ENCODE peak calls at places on chromosomes 16 and 17, in ten cellular contexts. One of them, this sample, is unnamed.

GRCh38 chr17:19305761-19306159 is 56.8 kb downstream of the B9D1 start:
- DNase-seq in stimulated activated CD8-positive, alpha-beta memory T cell treated with anti-CD3 and anti-CD28 coated beads, Interleukin-2, amount 100 ng/mL, for 1 hour: no peak
- DNase-seq in CD4-positive, alpha-beta T cell: no peak
- DNase-seq in iris pigment epithelial cell: no peak
- DNase-seq in transverse colon: no peak
- DNase-seq in NAMALWA: peak
- DNase-seq in HFFc6: no peak
- DNase-seq in NCI-H748 treated with DMSO at 0.1 percent for 48 hours: no peak
- DNase-seq in GM04503: no peak
- DNase-seq in heart left ventricle: no peak
- DNase-seq in this sample: no peak

GRCh38 chr17:41697122-41697962 is 8.7 kb downstream of the EIF1 start:
- DNase-seq in stimulated activated CD8-positive, alpha-beta memory T cell treated with anti-CD3 and anti-CD28 coated beads, Interleukin-2, amount 100 ng/mL, for 1 hour: no peak
- DNase-seq in CD4-positive, alpha-beta T cell: no peak
- DNase-seq in iris pigment epithelial cell: peak
- DNase-seq in transverse colon: peak
- DNase-seq in NAMALWA: peak
- DNase-seq in HFFc6: no peak
- DNase-seq in NCI-H748 treated with DMSO at 0.1 percent for 48 hours: no peak
- DNase-seq in GM04503: peak
- DNase-seq in heart left ventricle: peak
- DNase-seq in this sample: peak

GRCh38 chr16:49833796-49834195 is 22.1 kb downstream of the ZNF423 start:
- DNase-seq in stimulated activated CD8-positive, alpha-beta memory T cell treated with anti-CD3 and anti-CD28 coated beads, Interleukin-2, amount 100 ng/mL, for 1 hour: no peak
- DNase-seq in CD4-positive, alpha-beta T cell: no peak
- DNase-seq in iris pigment epithelial cell: no peak
- DNase-seq in transverse colon: no peak
- DNase-seq in NAMALWA: no peak
- DNase-seq in HFFc6: no peak
- DNase-seq in NCI-H748 treated with DMSO at 0.1 percent for 48 hours: no peak
- DNase-seq in GM04503: no peak
- DNase-seq in heart left ventricle: no peak
- DNase-seq in this sample: no peak

GRCh38 chr17:21357696-21358095 is 18.5 kb upstream of the KCNJ12 start:
- DNase-seq in stimulated activated CD8-positive, alpha-beta memory T cell treated with anti-CD3 and anti-CD28 coated beads, Interleukin-2, amount 100 ng/mL, for 1 hour: no peak
- DNase-seq in CD4-positive, alpha-beta T cell: no peak
- DNase-seq in iris pigment epithelial cell: no peak
- DNase-seq in transverse colon: no peak
- DNase-seq in NAMALWA: no peak
- DNase-seq in HFFc6: no peak
- DNase-seq in NCI-H748 treated with DMSO at 0.1 percent for 48 hours: no peak
- DNase-seq in GM04503: no peak
- DNase-seq in heart left ventricle: no peak
- DNase-seq in this sample: no peak

GRCh38 chr17:16977932-16978331 is 6.0 kb upstream of the TNFRSF13B start:
- DNase-seq in stimulated activated CD8-positive, alpha-beta memory T cell treated with anti-CD3 and anti-CD28 coated beads, Interleukin-2, amount 100 ng/mL, for 1 hour: no peak
- DNase-seq in CD4-positive, alpha-beta T cell: no peak
- DNase-seq in iris pigment epithelial cell: peak
- DNase-seq in transverse colon: no peak
- DNase-seq in NAMALWA: no peak
- DNase-seq in HFFc6: peak
- DNase-seq in NCI-H748 treated with DMSO at 0.1 percent for 48 hours: no peak
- DNase-seq in GM04503: no peak
- DNase-seq in heart left ventricle: no peak
- DNase-seq in this sample: no peak

GRCh38 chr16:72203401-72203800 is 31.4 kb upstream of the PMFBP1 start:
- DNase-seq in stimulated activated CD8-positive, alpha-beta memory T cell treated with anti-CD3 and anti-CD28 coated beads, Interleukin-2, amount 100 ng/mL, for 1 hour: no peak
- DNase-seq in CD4-positive, alpha-beta T cell: no peak
- DNase-seq in iris pigment epithelial cell: peak
- DNase-seq in transverse colon: peak
- DNase-seq in NAMALWA: peak
- DNase-seq in HFFc6: peak
- DNase-seq in NCI-H748 treated with DMSO at 0.1 percent for 48 hours: no peak
- DNase-seq in GM04503: no peak
- DNase-seq in heart left ventricle: peak
- DNase-seq in this sample: no peak

GRCh38 chr17:79748296-79749099 is 17.8 kb downstream of the ENPP7 start:
- DNase-seq in stimulated activated CD8-positive, alpha-beta memory T cell treated with anti-CD3 and anti-CD28 coated beads, Interleukin-2, amount 100 ng/mL, for 1 hour: no peak
- DNase-seq in CD4-positive, alpha-beta T cell: no peak
- DNase-seq in iris pigment epithelial cell: no peak
- DNase-seq in transverse colon: no peak
- DNase-seq in NAMALWA: no peak
- DNase-seq in HFFc6: no peak
- DNase-seq in NCI-H748 treated with DMSO at 0.1 percent for 48 hours: no peak
- DNase-seq in GM04503: no peak
- DNase-seq in heart left ventricle: no peak
- DNase-seq in this sample: no peak

GRCh38 chr16:11597737-11598136 is 11.0 kb upstream of the LITAF start:
- DNase-seq in stimulated activated CD8-positive, alpha-beta memory T cell treated with anti-CD3 and anti-CD28 coated beads, Interleukin-2, amount 100 ng/mL, for 1 hour: no peak
- DNase-seq in CD4-positive, alpha-beta T cell: no peak
- DNase-seq in iris pigment epithelial cell: no peak
- DNase-seq in transverse colon: no peak
- DNase-seq in NAMALWA: no peak
- DNase-seq in HFFc6: no peak
- DNase-seq in NCI-H748 treated with DMSO at 0.1 percent for 48 hours: no peak
- DNase-seq in GM04503: no peak
- DNase-seq in heart left ventricle: no peak
- DNase-seq in this sample: peak

GRCh38 chr17:59893617-59894100 is 738 bp downstream of the RPS6KB1 start:
- DNase-seq in stimulated activated CD8-positive, alpha-beta memory T cell treated with anti-CD3 and anti-CD28 coated beads, Interleukin-2, amount 100 ng/mL, for 1 hour: no peak
- DNase-seq in CD4-positive, alpha-beta T cell: no peak
- DNase-seq in iris pigment epithelial cell: peak
- DNase-seq in transverse colon: no peak
- DNase-seq in NAMALWA: peak
- DNase-seq in HFFc6: peak
- DNase-seq in NCI-H748 treated with DMSO at 0.1 percent for 48 hours: no peak
- DNase-seq in GM04503: no peak
- DNase-seq in heart left ventricle: peak
- DNase-seq in this sample: no peak

GRCh38 chr17:16987830-16988601 is 16.1 kb upstream of the TNFRSF13B start:
- DNase-seq in stimulated activated CD8-positive, alpha-beta memory T cell treated with anti-CD3 and anti-CD28 coated beads, Interleukin-2, amount 100 ng/mL, for 1 hour: peak
- DNase-seq in CD4-positive, alpha-beta T cell: peak
- DNase-seq in iris pigment epithelial cell: peak
- DNase-seq in transverse colon: peak
- DNase-seq in NAMALWA: peak
- DNase-seq in HFFc6: peak
- DNase-seq in NCI-H748 treated with DMSO at 0.1 percent for 48 hours: no peak
- DNase-seq in GM04503: peak
- DNase-seq in heart left ventricle: peak
- DNase-seq in this sample: peak

GRCh38 chr17:79837888-79838540 is 1.2 kb downstream of the CBX4 start:
- DNase-seq in stimulated activated CD8-positive, alpha-beta memory T cell treated with anti-CD3 and anti-CD28 coated beads, Interleukin-2, amount 100 ng/mL, for 1 hour: no peak
- DNase-seq in CD4-positive, alpha-beta T cell: no peak
- DNase-seq in iris pigment epithelial cell: no peak
- DNase-seq in transverse colon: peak
- DNase-seq in NAMALWA: peak
- DNase-seq in HFFc6: no peak
- DNase-seq in NCI-H748 treated with DMSO at 0.1 percent for 48 hours: no peak
- DNase-seq in GM04503: no peak
- DNase-seq in heart left ventricle: no peak
- DNase-seq in this sample: no peak

GRCh38 chr17:40791808-40792436 is 7.8 kb downstream of the KRT28 start:
- DNase-seq in stimulated activated CD8-positive, alpha-beta memory T cell treated with anti-CD3 and anti-CD28 coated beads, Interleukin-2, amount 100 ng/mL, for 1 hour: no peak
- DNase-seq in CD4-positive, alpha-beta T cell: no peak
- DNase-seq in iris pigment epithelial cell: peak
- DNase-seq in transverse colon: no peak
- DNase-seq in NAMALWA: peak
- DNase-seq in HFFc6: peak
- DNase-seq in NCI-H748 treated with DMSO at 0.1 percent for 48 hours: peak
- DNase-seq in GM04503: peak
- DNase-seq in heart left ventricle: no peak
- DNase-seq in this sample: no peak

GRCh38 chr17:3032258-3033247 is 30.9 kb downstream of the OR1D5 start:
- DNase-seq in stimulated activated CD8-positive, alpha-beta memory T cell treated with anti-CD3 and anti-CD28 coated beads, Interleukin-2, amount 100 ng/mL, for 1 hour: no peak
- DNase-seq in CD4-positive, alpha-beta T cell: no peak
- DNase-seq in iris pigment epithelial cell: no peak
- DNase-seq in transverse colon: no peak
- DNase-seq in NAMALWA: no peak
- DNase-seq in HFFc6: no peak
- DNase-seq in NCI-H748 treated with DMSO at 0.1 percent for 48 hours: no peak
- DNase-seq in GM04503: no peak
- DNase-seq in heart left ventricle: no peak
- DNase-seq in this sample: no peak

GRCh38 chr17:43171761-43172487 is 910 bp downstream of the NBR1 start:
- DNase-seq in stimulated activated CD8-positive, alpha-beta memory T cell treated with anti-CD3 and anti-CD28 coated beads, Interleukin-2, amount 100 ng/mL, for 1 hour: no peak
- DNase-seq in CD4-positive, alpha-beta T cell: no peak
- DNase-seq in iris pigment epithelial cell: peak
- DNase-seq in transverse colon: peak
- DNase-seq in NAMALWA: peak
- DNase-seq in HFFc6: peak
- DNase-seq in NCI-H748 treated with DMSO at 0.1 percent for 48 hours: peak
- DNase-seq in GM04503: peak
- DNase-seq in heart left ventricle: no peak
- DNase-seq in this sample: peak

GRCh38 chr17:48715496-48716399 is 6.6 kb downstream of the PRAC1 start:
- DNase-seq in stimulated activated CD8-positive, alpha-beta memory T cell treated with anti-CD3 and anti-CD28 coated beads, Interleukin-2, amount 100 ng/mL, for 1 hour: no peak
- DNase-seq in CD4-positive, alpha-beta T cell: no peak
- DNase-seq in iris pigment epithelial cell: no peak
- DNase-seq in transverse colon: no peak
- DNase-seq in NAMALWA: no peak
- DNase-seq in HFFc6: no peak
- DNase-seq in NCI-H748 treated with DMSO at 0.1 percent for 48 hours: peak
- DNase-seq in GM04503: no peak
- DNase-seq in heart left ventricle: no peak
- DNase-seq in this sample: no peak

GRCh38 chr16:10971560-10971961 is 27.2 kb downstream of the CLEC16A start:
- DNase-seq in stimulated activated CD8-positive, alpha-beta memory T cell treated with anti-CD3 and anti-CD28 coated beads, Interleukin-2, amount 100 ng/mL, for 1 hour: no peak
- DNase-seq in CD4-positive, alpha-beta T cell: no peak
- DNase-seq in iris pigment epithelial cell: peak
- DNase-seq in transverse colon: peak
- DNase-seq in NAMALWA: peak
- DNase-seq in HFFc6: peak
- DNase-seq in NCI-H748 treated with DMSO at 0.1 percent for 48 hours: peak
- DNase-seq in GM04503: peak
- DNase-seq in heart left ventricle: peak
- DNase-seq in this sample: peak